ENCODE peak calls at places on chromosomes 5 and 9, in nine cellular contexts. Y is neuronal stem cell, Q is tibial nerve, N is MM.1S, B is stomach, P is right atrium auricular region, H is heart left ventricle, X is HepG2, F is ovary. E is an unnamed sample.

GRCh38 chr5:124596595-124597388 is 149.6 kb downstream of the ZNF608 start:
- DNase-seq in H (no peak), N (no peak), Y (no peak), F (no peak), P (no peak), B (no peak), Q (no peak), X (peak; percentile 89), E (peak; percentile 91)

GRCh38 chr5:30607301-30607700 is 586.2 kb upstream of the CDH6 start:
- DNase-seq in H (no peak), N (no peak), P (no peak), Q (no peak), Y (no peak), B (no peak), X (peak; percentile 45), F (no peak), E (no peak)

GRCh38 chr5:44952376-44952775 is 143.6 kb downstream of the MRPS30 start:
- DNase-seq in F (no peak), H (no peak), P (no peak), Q (no peak), B (no peak), X (peak; percentile 18), Y (no peak), N (peak; percentile 56), E (peak; percentile 15)

GRCh38 chr5:9479361-9479760 is 66.5 kb downstream of the SEMA5A start:
- DNase-seq in P (no peak), Q (no peak), H (no peak), B (no peak), N (no peak), Y (no peak), X (no peak), F (no peak), E (no peak)

GRCh38 chr9:16262467-16263261 is 607.8 kb downstream of the BNC2 start:
- DNase-seq in Q (no peak), F (no peak), P (no peak), Y (no peak), X (no peak), N (peak; percentile 62), B (no peak), H (no peak), E (peak; percentile 24)

GRCh38 chr9:104787306-104788015 is 23.5 kb downstream of the NIPSNAP3B start:
- DNase-seq in B (no peak), X (no peak), P (no peak), F (no peak), H (no peak), N (no peak), Q (no peak), Y (no peak), E (no peak)

GRCh38 chr9:133844876-133845658 is 106.9 kb upstream of the SARDH start:
- DNase-seq in B (peak; percentile 31), X (no peak), P (peak; percentile 89), F (no peak), Q (peak; percentile 29), N (no peak), H (peak; percentile 87), Y (no peak), E (no peak)

GRCh38 chr5:176816043-176816745 is 5.8 kb downstream of the UNC5A start:
- DNase-seq in B (no peak), Y (no peak), F (no peak), X (no peak), Q (no peak), H (no peak), N (no peak), P (no peak), E (no peak)

GRCh38 chr5:32076699-32077695 is 97.1 kb downstream of the GOLPH3 start:
- DNase-seq in P (no peak), X (peak; percentile 27), F (no peak), Y (peak; percentile 21), Q (peak; percentile 38), B (peak; percentile 38), N (peak; percentile 51), H (peak; percentile 76), E (peak; percentile 20)

GRCh38 chr5:178832618-178833201 is 27.0 kb upstream of the ZNF354B start:
- DNase-seq in Y (no peak), N (no peak), X (no peak), P (no peak), Q (no peak), H (no peak), B (no peak), F (no peak), E (no peak)
- H3K4me3 ChIP-seq in Y (peak overlapping the region; percentile 25), N (no peak overlapping the region), X (no peak overlapping the region), P (no peak overlapping the region), Q (no peak overlapping the region), H (no peak overlapping the region), B (no peak overlapping the region), F (no peak overlapping the region), E (no peak overlapping the region)

GRCh38 chr9:131575946-131576853 is 30.9 kb downstream of the PRRT1B start:
- DNase-seq in B (no peak), P (no peak), F (no peak), H (no peak), Q (no peak), Y (no peak), X (no peak), N (no peak), E (no peak)
- H3K4me1 ChIP-seq in B (peaks cover 7% of the 10 kb centered on the region), P (no peaks in the 10 kb centered on the region), F (no peaks in the 10 kb centered on the region), H (peaks cover 8% of the 10 kb centered on the region), Q (no peaks in the 10 kb centered on the region), Y (peaks cover 4% of the 10 kb centered on the region), X (no peaks in the 10 kb centered on the region), N (no peaks in the 10 kb centered on the region), E (no peaks in the 10 kb centered on the region)

GRCh38 chr9:100351508-100351907 is 1.2 kb downstream of the TEX10 start:
- DNase-seq in N (no peak), F (no peak), P (no peak), H (no peak), X (no peak), Y (no peak), B (no peak), Q (no peak), E (no peak)

GRCh38 chr9:100352201-100352726 is 478 bp downstream of the TEX10 start:
- DNase-seq in X (no peak), H (peak; percentile 42), B (peak; percentile 25), F (no peak), Q (no peak), Y (peak; percentile 18), P (no peak), N (peak; percentile 34), E (peak; percentile 39)

GRCh38 chr9:100352727-100353505 is at the start of gene TEX10:
- DNase-seq in Y (peak; percentile 87), Q (peak; percentile 77), H (peak; percentile 90), F (peak; percentile 93), P (peak; percentile 87), B (peak; percentile 89), N (peak; percentile 90), X (peak; percentile 75), E (peak; percentile 86)

GRCh38 chr9:100346836-100347235 is 5.9 kb downstream of the TEX10 start:
- DNase-seq in Q (no peak), P (no peak), H (no peak), N (no peak), Y (no peak), F (no peak), B (no peak), X (no peak), E (no peak)

DNA sequence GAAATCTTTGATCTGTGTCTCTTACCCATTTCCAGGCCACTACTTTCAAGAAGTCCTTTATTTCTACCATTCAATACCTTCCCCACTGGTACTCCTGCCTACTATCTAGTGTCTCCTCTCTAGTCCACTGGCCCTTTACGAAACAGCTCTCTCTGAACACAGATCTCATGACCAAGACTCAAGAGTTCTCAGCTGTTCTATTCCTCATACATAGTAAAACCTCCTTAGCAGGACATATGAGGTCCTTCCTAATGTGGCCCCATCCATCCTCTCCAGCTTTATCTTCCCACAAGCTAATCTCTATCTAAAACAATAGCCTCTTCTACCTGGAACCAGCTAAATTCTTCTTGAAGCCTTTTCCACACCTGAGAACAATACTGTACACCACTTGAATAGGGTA is 2.6 kb downstream of the TEX10 start:
- DNase-seq in B (no peak), X (no peak), F (no peak), H (no peak), N (no peak), Y (no peak), Q (no peak), P (no peak), E (no peak)
- H3K4me3 ChIP-seq in B (no peak overlapping the region), X (peak overlapping the region; percentile 86), F (no peak overlapping the region), H (no peak overlapping the region), N (no peak overlapping the region), Y (no peak overlapping the region), Q (no peak overlapping the region), P (no peak overlapping the region), E (no peak overlapping the region)

GRCh38 chr5:43313035-43313853 is at the start of gene HMGCS1:
- DNase-seq in N (peak; percentile 99), Y (peak; percentile 100), B (peak; percentile 98), P (peak; percentile 99), H (peak; percentile 99), F (peak; percentile 99), Q (peak; percentile 96), X (peak; percentile 98), E (peak; percentile 99)
- H3K4me1 ChIP-seq in N (peaks cover 10% of the 10 kb centered on the region), Y (peaks cover 7% of the 10 kb centered on the region), B (peaks cover 51% of the 10 kb centered on the region), P (no peaks in the 10 kb centered on the region), H (peaks cover 24% of the 10 kb centered on the region), F (peaks cover 5% of the 10 kb centered on the region), Q (peaks cover 49% of the 10 kb centered on the region), X (peaks cover 48% of the 10 kb centered on the region), E (peaks cover 16% of the 10 kb centered on the region)

DNA sequence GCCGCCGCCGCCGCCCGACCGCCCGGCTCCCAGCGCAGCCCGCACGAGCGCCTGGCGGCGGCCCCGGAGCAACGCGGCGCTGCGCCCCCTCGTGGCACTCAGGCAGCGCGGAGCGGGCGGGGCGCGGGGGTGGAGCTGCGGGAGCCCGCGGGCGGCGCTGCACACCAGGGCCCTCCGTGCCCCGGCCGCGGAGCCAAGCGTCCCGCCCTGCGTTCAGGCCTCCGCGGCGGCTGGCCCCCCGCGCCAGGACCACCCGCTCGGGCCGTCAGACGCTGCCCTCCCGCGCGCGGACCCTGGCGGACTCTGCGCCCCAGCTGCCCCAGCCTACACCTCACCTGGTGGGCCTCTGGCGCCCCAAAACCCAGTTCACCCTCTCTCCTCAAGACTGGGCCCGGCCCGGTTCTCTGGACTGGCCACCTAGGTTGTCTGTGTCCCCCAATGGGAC is at the start of gene RASGEF1C:
- DNase-seq in F (peak; percentile 77), P (no peak), X (peak; percentile 16), Q (peak; percentile 30), H (peak; percentile 66), N (no peak), B (peak; percentile 71), Y (peak; percentile 75), E (no peak)
- H3K4me3 ChIP-seq in F (no peak within 1 kb of the TSS), P (peak within 1 kb of the TSS; percentile 21), X (peak within 1 kb of the TSS; percentile 50), Q (peak within 1 kb of the TSS; percentile 42), H (no peak within 1 kb of the TSS), N (no peak within 1 kb of the TSS), B (peak within 1 kb of the TSS; percentile 47), Y (peak within 1 kb of the TSS; percentile 40), E (peak within 1 kb of the TSS; percentile 28)